ENCODE peak calls at places on chromosome 1, in four cellular contexts. W, S, X and M are unnamed samples.

GRCh38 chr1:165954940-165955339 is 127.5 kb downstream of the UCK2 start:
- DNase-seq in X (no peak), W (no peak), S (peak; percentile 80), M (no peak)

GRCh38 chr1:90335566-90335965 is 340.7 kb downstream of the ZNF326 start:
- DNase-seq in W (no peak), S (no peak), X (no peak), M (no peak)

GRCh38 chr1:177799746-177800145 is 170.1 kb downstream of the SEC16B start:
- DNase-seq in X (no peak), W (no peak), S (no peak), M (no peak)

GRCh38 chr1:110159160-110159559 is 8.9 kb downstream of the SLC6A17 start:
- DNase-seq in W (no peak), X (no peak), S (no peak), M (no peak)

GRCh38 chr1:172201572-172201971 is 218.9 kb upstream of the C1orf105 start:
- DNase-seq in S (no peak), W (no peak), X (no peak), M (no peak)

GRCh38 chr1:1004780-1005697 is 5.1 kb upstream of the HES4 start:
- DNase-seq in X (peak; percentile 35), W (peak; percentile 32), S (no peak), M (no peak)

GRCh38 chr1:22283596-22283995 is 140.7 kb upstream of the WNT4 start:
- DNase-seq in S (no peak), W (no peak), X (no peak), M (no peak)

GRCh38 chr1:86502721-86503430 is 34.1 kb downstream of the CLCA1 start:
- DNase-seq in S (peak; percentile 34), X (no peak), W (peak; percentile 27), M (no peak)

GRCh38 chr1:43381609-43382008 is 8.0 kb downstream of the MED8 start:
- DNase-seq in S (no peak), W (no peak), X (no peak), M (no peak)

GRCh38 chr1:172320723-172321122 is 99.8 kb upstream of the C1orf105 start:
- DNase-seq in X (no peak), W (no peak), S (peak; percentile 74), M (no peak)